ENCODE peak calls at places on chromosomes 2 and 18, in seven cellular contexts. M is activated B cell treated with CpG ODN at 0.5 μM for 24 hours, X is fibroblast of mammary gland, Z is osteocyte, F is esophagus squamous epithelium, D is endothelial cell, R is endothelial cell of umbilical vein. T is an unnamed sample.

GRCh38 chr2:12227941-12228608 is 481.6 kb downstream of the LPIN1 start:
- DNase-seq in X (peak; percentile 75), M (no peak), R (no peak), Z (no peak), D (no peak), F (no peak), T (no peak)

GRCh38 chr2:69997296-69998184 is 36.1 kb upstream of the ASPRV1 start:
- DNase-seq in M (no peak), D (no peak), F (no peak), R (no peak), Z (no peak), X (peak; percentile 70), T (no peak)

GRCh38 chr18:75757951-75758350 is 330.4 kb upstream of the SMIM21 start:
- DNase-seq in Z (no peak), D (no peak), R (no peak), F (no peak), X (no peak), M (no peak), T (no peak)

GRCh38 chr18:58592223-58593214 is 36.4 kb downstream of the ALPK2 start:
- DNase-seq in M (no peak), Z (no peak), X (no peak), D (no peak), R (no peak), F (no peak), T (no peak)

GRCh38 chr18:22466608-22467390 is 49.1 kb upstream of the CTAGE1 start:
- DNase-seq in Z (no peak), X (peak; percentile 81), R (peak; percentile 42), M (no peak), D (no peak), F (no peak), T (no peak)

GRCh38 chr18:67402543-67402942 is 114.0 kb downstream of the DSEL start:
- DNase-seq in D (no peak), X (peak; percentile 70), F (no peak), R (peak; percentile 22), M (no peak), Z (no peak), T (no peak)

GRCh38 chr2:69163109-69163508 is 150.1 kb downstream of the ANTXR1 start:
- DNase-seq in D (no peak), X (peak; percentile 81), F (no peak), R (peak; percentile 68), M (no peak), Z (no peak), T (no peak)

GRCh38 chr2:105573910-105574655 is 170.6 kb upstream of the NCK2 start:
- DNase-seq in F (no peak), Z (no peak), X (no peak), M (no peak), R (no peak), D (no peak), T (no peak)

GRCh38 chr2:189337648-189338047 is 103.6 kb upstream of the WDR75 start:
- DNase-seq in F (no peak), M (no peak), Z (no peak), R (no peak), D (no peak), X (peak; percentile 95), T (no peak)

GRCh38 chr18:26655614-26656400 is 107.5 kb upstream of the KCTD1 start:
- DNase-seq in Z (no peak), M (no peak), X (peak; percentile 31), R (peak; percentile 20), D (peak; percentile 58), F (no peak), T (peak; percentile 76)

GRCh38 chr2:66982766-66983165 is 414.4 kb upstream of the ETAA1 start:
- DNase-seq in F (no peak), R (peak; percentile 4), Z (no peak), D (no peak), X (peak; percentile 20), M (no peak), T (no peak)

GRCh38 chr18:27656167-27656778 is 471.2 kb upstream of the CHST9 start:
- DNase-seq in X (no peak), D (no peak), M (no peak), Z (no peak), R (no peak), F (no peak), T (no peak)

GRCh38 chr18:46073474-46074331 is 1.6 kb upstream of the PSTPIP2 start:
- DNase-seq in X (peak; percentile 70), M (no peak), D (peak; percentile 68), F (no peak), R (peak; percentile 75), Z (peak; percentile 77), T (peak; percentile 26)

GRCh38 chr2:54496920-54497319 is 40.8 kb downstream of the SPTBN1 start:
- DNase-seq in Z (no peak), X (no peak), D (no peak), F (no peak), R (no peak), M (no peak), T (no peak)

GRCh38 chr2:54494087-54494486 is 38.0 kb downstream of the SPTBN1 start:
- DNase-seq in D (no peak), F (no peak), Z (no peak), M (no peak), X (no peak), R (no peak), T (no peak)

GRCh38 chr2:54500404-54501147 is 44.4 kb downstream of the SPTBN1 start:
- DNase-seq in X (no peak), R (no peak), F (no peak), M (no peak), Z (no peak), D (no peak), T (no peak)

GRCh38 chr2:54499666-54500065 is 43.5 kb downstream of the SPTBN1 start:
- DNase-seq in F (no peak), Z (no peak), X (peak; percentile 55), R (peak; percentile 87), D (no peak), M (no peak), T (no peak)

DNA sequence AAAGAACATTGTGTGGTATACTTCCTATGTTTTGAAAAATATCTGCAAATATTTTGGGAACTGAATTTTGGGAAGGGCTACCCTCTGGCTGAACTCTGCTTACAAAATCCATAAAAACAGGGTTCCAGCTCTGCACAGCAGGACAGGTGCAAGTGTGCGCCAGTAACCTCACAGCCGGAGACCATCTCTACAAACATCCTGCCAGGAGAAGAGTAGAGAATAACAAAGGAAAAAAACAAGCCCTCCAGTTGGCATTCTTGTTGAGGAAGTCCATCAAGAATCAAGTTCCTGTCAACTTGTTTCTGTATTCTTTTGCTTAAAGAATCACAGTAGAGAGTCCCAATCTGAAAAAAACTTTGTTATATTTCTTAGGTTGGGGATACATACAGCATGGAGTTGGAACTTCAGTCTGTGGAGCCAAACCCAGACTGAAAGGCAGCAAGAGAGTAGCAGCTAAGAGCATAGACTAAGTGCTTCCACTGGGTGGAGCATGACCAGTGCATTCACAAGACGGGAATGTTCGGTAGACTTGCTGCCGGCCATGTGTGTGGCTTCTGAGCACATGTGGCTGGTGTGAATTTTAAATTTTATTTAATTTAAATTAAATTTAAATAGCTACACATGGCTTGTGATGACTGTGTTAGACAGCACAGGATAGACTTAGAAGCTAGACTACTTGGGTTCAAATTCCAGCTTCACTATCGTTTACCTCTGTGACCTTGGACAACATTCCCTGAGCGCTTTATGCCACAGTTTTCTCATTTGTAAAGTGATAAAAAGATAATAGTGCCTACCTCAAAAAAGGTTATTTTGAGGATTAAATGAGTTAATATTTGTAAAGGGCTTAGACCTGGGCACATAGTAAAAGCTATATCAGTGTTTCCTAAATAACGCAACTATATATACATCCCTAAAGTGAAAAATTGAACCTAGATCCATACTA is 41.9 kb downstream of the SPTBN1 start:
- DNase-seq in D (peak; percentile 47), F (no peak), M (no peak), R (peak; percentile 77), X (peak; percentile 59), Z (no peak), T (no peak)
- TF ChIP-seq CTCF in D (no peak), F (peak; percentile 15), M (no peak), R (peak; percentile 48), X (peak; percentile 49), Z (peak; percentile 40), T (no peak)

DNA sequence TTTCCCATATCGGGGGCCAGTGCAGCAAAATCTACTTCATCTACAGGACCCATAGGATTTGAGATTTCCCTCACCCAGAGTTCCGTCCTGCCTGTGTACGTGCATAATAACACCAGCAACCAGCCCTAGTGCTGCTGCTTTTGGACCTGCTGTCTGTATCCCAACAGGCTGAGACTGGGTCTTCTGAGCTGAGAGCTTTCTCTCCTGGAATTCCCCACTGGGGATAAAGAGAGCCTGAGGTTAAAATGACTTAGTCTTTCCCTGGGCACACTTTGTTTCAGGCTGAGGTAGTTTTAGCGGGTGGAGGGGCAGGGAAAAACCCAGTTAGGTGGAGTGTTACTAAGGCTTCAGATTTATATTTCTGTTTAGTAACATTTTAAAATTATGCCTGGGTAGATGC is 62.5 kb downstream of the SERTAD2 start:
- DNase-seq in R (no peak), Z (no peak), D (no peak), X (no peak), M (no peak), F (no peak), T (no peak)
- TF ChIP-seq CTCF in R (no peak), Z (no peak), D (no peak), X (no peak), M (no peak), F (no peak), T (no peak)

GRCh38 chr2:204628926-204629661 is 83.8 kb downstream of the PARD3B start:
- DNase-seq in Z (no peak), M (no peak), X (peak; percentile 30), D (no peak), R (peak; percentile 14), F (no peak), T (no peak)

GRCh38 chr2:204635478-204635877 is 90.2 kb downstream of the PARD3B start:
- DNase-seq in M (no peak), Z (no peak), X (no peak), F (no peak), R (peak; percentile 18), D (no peak), T (no peak)

GRCh38 chr2:204634564-204634963 is 89.3 kb downstream of the PARD3B start:
- DNase-seq in X (no peak), F (no peak), D (no peak), M (no peak), Z (no peak), R (no peak), T (no peak)

GRCh38 chr2:204632410-204632809 is 87.1 kb downstream of the PARD3B start:
- DNase-seq in D (no peak), R (no peak), Z (no peak), X (no peak), F (no peak), M (no peak), T (no peak)
- TF ChIP-seq CTCF in D (no peak), R (no peak), Z (no peak), X (no peak), F (no peak), M (no peak), T (no peak)

DNA sequence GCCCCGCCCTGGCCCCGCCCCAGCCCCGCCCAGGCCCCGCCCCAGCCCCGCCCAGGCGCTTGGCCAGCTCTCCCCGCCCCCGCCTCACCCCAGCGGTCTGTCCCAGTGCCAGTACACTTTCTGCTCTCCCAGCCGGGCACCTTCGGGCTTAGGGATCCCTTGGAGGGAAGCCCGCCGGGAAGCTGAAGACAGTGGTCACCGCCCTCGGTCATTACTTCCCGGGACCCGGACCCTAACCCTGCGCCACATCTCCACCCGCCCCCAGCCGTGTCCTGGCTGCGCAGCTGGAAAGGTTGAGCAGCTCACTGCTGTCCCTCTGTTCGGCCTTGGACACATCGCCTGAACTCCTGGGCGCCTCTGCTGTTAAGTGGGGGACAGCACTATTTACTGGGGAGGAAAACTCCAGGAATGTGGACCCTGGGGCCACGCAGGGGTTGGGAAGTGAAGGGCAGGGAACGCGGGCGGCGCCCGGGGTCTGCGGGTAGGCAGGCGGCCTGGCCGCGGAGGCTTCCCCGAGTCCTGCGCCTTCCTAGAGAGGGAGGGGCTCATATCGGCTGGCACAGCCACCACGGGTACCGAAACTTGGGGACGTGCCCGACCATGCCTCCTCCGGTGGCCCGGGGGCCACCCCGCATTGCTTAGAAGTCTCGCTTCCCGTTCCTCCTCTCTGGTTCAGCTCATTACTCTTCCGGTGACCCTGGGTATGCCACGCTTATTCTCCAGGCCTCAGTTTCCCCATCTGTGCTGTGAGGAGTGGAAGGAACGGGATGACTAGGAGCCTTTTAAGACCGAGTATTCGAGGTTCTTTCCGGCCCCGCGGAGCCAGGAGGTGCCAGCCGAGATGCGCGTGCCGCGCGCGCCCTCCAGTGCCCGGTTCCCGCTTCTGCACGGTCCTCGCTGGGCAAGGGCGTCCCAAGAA is 121.0 kb downstream of the GYPC start:
- DNase-seq in M (peak; percentile 66), R (peak; percentile 41), F (no peak), Z (peak; percentile 94), X (peak; percentile 60), D (peak; percentile 89), T (peak; percentile 89)
- TF ChIP-seq CTCF in M (peak; percentile 94), R (peak; percentile 90), F (peak; percentile 91), Z (peak; percentile 98), X (peak; percentile 80), D (peak; percentile 74), T (peak; percentile 74)

T was measured in glutamatergic neuron.